ENCODE peak calls at places on chromosome 3, in four cellular contexts. B is fibroblast of lung, Y is PC-3, L is neural progenitor cell. I is an unnamed sample.

GRCh38 chr3:116306720-116307119 is 138.6 kb downstream of the LSAMP start:
- DNase-seq in B (no peak), Y (no peak), L (peak), I (no peak)

GRCh38 chr3:158711886-158712285 is 20.4 kb downstream of the RARRES1 start:
- DNase-seq in B (peak), Y (peak), L (no peak), I (peak)

GRCh38 chr3:51985971-51986947 is 2.9 kb downstream of the ACY1 start:
- DNase-seq in B (no peak), Y (no peak), L (no peak), I (no peak)

GRCh38 chr3:139935071-139935865 is at the start of gene CLSTN2:
- DNase-seq in B (peak), Y (no peak), L (peak), I (peak)

GRCh38 chr3:79366414-79366813 is 401.4 kb downstream of the ROBO1 start:
- DNase-seq in B (peak), Y (no peak), L (no peak), I (no peak)

GRCh38 chr3:128408693-128409620 is 57.7 kb downstream of the DNAJB8 start:
- DNase-seq in B (no peak), Y (no peak), L (no peak), I (no peak)

GRCh38 chr3:129595544-129596193 is 10.8 kb downstream of the PLXND1 start:
- DNase-seq in B (no peak), Y (no peak), L (no peak), I (no peak)

GRCh38 chr3:13535905-13536304 is 13.0 kb upstream of the FBLN2 start:
- DNase-seq in B (no peak), Y (no peak), L (no peak), I (no peak)

GRCh38 chr3:185822221-185822956 is 2.5 kb downstream of the IGF2BP2 start:
- DNase-seq in B (peak), Y (peak), L (no peak), I (peak)

GRCh38 chr3:130895690-130896089 is 1.8 kb downstream of the ATP2C1 start:
- DNase-seq in B (no peak), Y (no peak), L (no peak), I (no peak)
- H3K4me3 ChIP-seq in B (peak), Y (peak), L (peak), I (peak)

GRCh38 chr3:189292667-189293478 is 121.1 kb downstream of the TPRG1 start:
- DNase-seq in B (no peak), Y (peak), L (peak), I (no peak)
- H2AFZ ChIP-seq in B (no peak), Y (peak), L (no peak), I (peak)

DNA sequence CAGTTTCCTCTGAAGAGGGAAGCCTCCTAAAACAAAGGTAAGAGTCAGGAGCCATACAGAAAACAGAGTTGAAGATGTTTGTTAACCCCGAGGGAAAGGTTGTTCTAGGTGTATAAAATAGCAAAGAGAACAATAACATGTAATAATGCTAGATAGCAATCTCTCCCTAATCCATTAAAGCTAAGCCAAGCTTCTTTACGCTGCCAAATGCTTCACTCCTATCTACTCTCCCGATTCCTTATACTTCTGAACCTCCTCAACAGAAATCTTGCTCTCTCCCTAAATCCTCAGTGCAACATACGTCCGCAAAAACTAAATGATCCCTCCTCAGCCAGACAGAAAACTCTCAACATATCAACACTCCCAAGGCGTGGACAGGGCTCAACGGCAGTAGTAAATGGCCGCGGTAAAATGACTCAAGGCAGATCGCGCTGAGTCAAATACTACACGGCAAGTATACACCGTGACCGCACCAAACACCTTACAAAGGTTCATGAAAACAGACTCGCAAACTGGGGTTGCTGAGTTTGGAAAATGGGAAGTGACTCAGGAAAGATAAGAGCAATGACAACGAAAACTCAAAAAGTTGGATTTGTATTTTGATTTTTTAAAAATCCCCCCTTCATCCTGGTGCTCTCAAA is 685 bp downstream of the CLDND1 start:
- DNase-seq in B (peak), Y (peak), L (peak), I (peak)
- H3K4me3 ChIP-seq in B (peak), Y (peak), L (peak), I (peak)

GRCh38 chr3:87792193-87792531 is 266.6 kb downstream of the CGGBP1 start:
- DNase-seq in B (no peak), Y (no peak), L (no peak), I (no peak)

GRCh38 chr3:87796137-87796899 is 262.5 kb downstream of the CGGBP1 start:
- DNase-seq in B (no peak), Y (no peak), L (no peak), I (no peak)

GRCh38 chr3:87791248-87792027 is 267.4 kb downstream of the CGGBP1 start:
- DNase-seq in B (no peak), Y (no peak), L (no peak), I (no peak)

GRCh38 chr3:87792532-87793321 is 266.1 kb downstream of the CGGBP1 start:
- DNase-seq in B (peak), Y (peak), L (peak), I (peak)

GRCh38 chr3:87793322-87793877 is 265.4 kb downstream of the CGGBP1 start:
- DNase-seq in B (no peak), Y (no peak), L (peak), I (no peak)
- H2AFZ ChIP-seq in B (no peak), Y (peak), L (peak), I (peak)

GRCh38 chr3:36764704-36765038 is 318 bp upstream of the DCLK3 start:
- DNase-seq in B (no peak), Y (no peak), L (no peak), I (no peak)

GRCh38 chr3:36763111-36763849 is 1.1 kb downstream of the DCLK3 start:
- DNase-seq in B (no peak), Y (no peak), L (no peak), I (no peak)

GRCh38 chr3:36769926-36770325 is 5.6 kb upstream of the DCLK3 start:
- DNase-seq in B (no peak), Y (no peak), L (peak), I (no peak)

GRCh38 chr3:36765104-36765503 is 751 bp upstream of the DCLK3 start:
- DNase-seq in B (no peak), Y (no peak), L (no peak), I (no peak)

GRCh38 chr3:36763850-36764703 is at the start of gene DCLK3:
- DNase-seq in B (no peak), Y (no peak), L (peak), I (peak)
- H3K4me3 ChIP-seq in B (no peak), Y (no peak), L (peak), I (no peak)

DNA sequence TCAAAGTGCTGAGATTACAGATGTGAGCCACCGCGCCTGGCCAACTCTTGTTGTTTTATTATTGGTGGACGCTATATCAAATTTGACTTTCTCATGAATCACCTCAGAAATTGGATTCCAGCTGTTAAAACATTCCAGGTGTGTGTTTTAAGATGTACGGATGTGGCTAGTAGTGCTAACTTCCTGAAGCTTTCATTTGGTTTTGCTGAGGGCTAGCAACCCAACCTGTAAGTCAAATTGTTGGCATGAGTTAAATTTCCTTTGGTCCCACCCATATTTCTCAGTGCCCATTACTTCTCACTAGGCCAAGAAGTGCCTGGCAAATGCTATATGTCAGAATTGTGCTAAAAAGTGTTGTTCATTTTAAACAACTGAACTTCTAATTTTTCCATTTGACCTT is 13.1 kb upstream of the KAT2B start:
- DNase-seq in B (no peak), Y (peak), L (no peak), I (no peak)
- H2AFZ ChIP-seq in B (no peak), Y (peak), L (peak), I (no peak)

GRCh38 chr3:101133638-101134037 is 140.4 kb upstream of the ABI3BP start:
- DNase-seq in B (no peak), Y (no peak), L (no peak), I (no peak)
- H3K4me3 ChIP-seq in B (no peak), Y (no peak), L (no peak), I (no peak)

GRCh38 chr3:72529084-72529483 is 319.2 kb downstream of the SHQ1 start:
- DNase-seq in B (no peak), Y (no peak), L (no peak), I (no peak)

GRCh38 chr3:72520690-72521308 is 327.4 kb downstream of the SHQ1 start:
- DNase-seq in B (peak), Y (peak), L (no peak), I (peak)

GRCh38 chr3:72517804-72518442 is 330.3 kb downstream of the SHQ1 start:
- DNase-seq in B (peak), Y (peak), L (no peak), I (no peak)

GRCh38 chr3:72520205-72520604 is 328.0 kb downstream of the SHQ1 start:
- DNase-seq in B (no peak), Y (no peak), L (no peak), I (no peak)

GRCh38 chr3:72523409-72524172 is 324.7 kb downstream of the SHQ1 start:
- DNase-seq in B (no peak), Y (peak), L (no peak), I (no peak)
- H2AFZ ChIP-seq in B (no peak), Y (peak), L (no peak), I (no peak)